ENCODE peak calls at places on chromosomes 2 and 18, in eight cellular contexts. Y is heart right ventricle, P is PC-3, N is A673, A is GM23248, U is IMR-90, C is esophagus muscularis mucosa, X is left lung. Z is an unnamed sample.

GRCh38 chr2:219041252-219041651 is at the start of gene CFAP65:
- DNase-seq in N (peak), C (no peak), Y (no peak), A (peak), X (no peak), U (peak), P (peak), Z (no peak)

GRCh38 chr18:74905245-74905644 is 303.7 kb downstream of the PTGR3 start:
- DNase-seq in U (no peak), P (no peak), Y (no peak), N (no peak), A (no peak), X (peak), C (no peak), Z (no peak)

GRCh38 chr2:130185436-130185835 is 3.4 kb downstream of the MZT2B start:
- DNase-seq in Y (no peak), U (no peak), N (no peak), X (no peak), P (no peak), A (no peak), C (no peak), Z (no peak)

GRCh38 chr2:160109939-160110673 is 47.7 kb upstream of the PLA2R1 start:
- DNase-seq in U (peak), X (peak), C (no peak), N (peak), P (peak), A (peak), Y (peak), Z (no peak)

GRCh38 chr18:60684843-60685513 is 312.4 kb upstream of the MC4R start:
- DNase-seq in Y (no peak), P (peak), U (peak), N (peak), C (no peak), X (no peak), A (peak), Z (no peak)

GRCh38 chr18:76395609-76396008 is 99.4 kb downstream of the ZNF516 start:
- DNase-seq in C (no peak), P (no peak), A (no peak), N (no peak), U (no peak), X (peak), Y (no peak), Z (no peak)

GRCh38 chr2:12457831-12458230 is 258.9 kb upstream of the TRIB2 start:
- DNase-seq in P (no peak), U (peak), C (no peak), X (no peak), Y (no peak), A (peak), N (no peak), Z (no peak)

GRCh38 chr2:202064206-202064880 is 8.7 kb upstream of the KIAA2012 start:
- DNase-seq in U (peak), Y (peak), A (peak), C (no peak), X (no peak), N (peak), P (peak), Z (no peak)

GRCh38 chr2:111108745-111109271 is 11.9 kb upstream of the BCL2L11 start:
- DNase-seq in P (peak), N (no peak), C (no peak), Y (no peak), U (no peak), A (no peak), X (no peak), Z (no peak)

GRCh38 chr2:172405673-172406072 is 21.7 kb upstream of the ITGA6 start:
- DNase-seq in U (no peak), P (no peak), X (no peak), C (no peak), A (no peak), N (no peak), Y (no peak), Z (no peak)

GRCh38 chr2:25448808-25449207 is 107.1 kb upstream of the DNMT3A start:
- DNase-seq in X (no peak), Y (no peak), P (no peak), N (no peak), A (no peak), U (no peak), C (no peak), Z (no peak)

DNA sequence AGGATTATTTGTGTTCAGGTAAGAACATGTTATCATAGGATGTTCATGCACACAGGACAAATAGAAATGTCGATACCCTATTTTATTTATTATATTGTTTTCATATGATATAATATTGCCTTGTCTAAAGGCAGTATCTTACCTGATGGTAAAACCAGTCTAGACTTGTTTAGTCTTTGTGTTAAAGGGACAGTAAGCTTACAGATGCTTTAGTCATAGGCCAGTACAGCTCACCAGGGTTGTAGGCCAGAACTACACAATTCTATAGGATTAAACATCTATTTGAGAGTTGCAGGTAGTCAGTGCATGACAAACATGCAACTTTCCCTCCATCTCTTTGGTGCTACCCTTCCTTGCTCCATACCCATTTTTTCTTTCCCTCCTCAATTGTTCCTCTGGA is 158.5 kb downstream of the GALNT3 start:
- DNase-seq in Y (no peak), U (no peak), C (no peak), N (no peak), X (no peak), P (no peak), A (no peak), Z (no peak)
- H3K4me3 ChIP-seq in Y (no peak), U (no peak), C (no peak), N (no peak), X (no peak), P (no peak), A (no peak), Z (no peak)

GRCh38 chr2:100831158-100831715 is 11.3 kb downstream of the NPAS2 start:
- DNase-seq in P (no peak), Y (no peak), X (no peak), N (no peak), C (no peak), A (peak), U (peak), Z (no peak)
- H3K4me3 ChIP-seq in P (no peak), Y (no peak), X (no peak), N (no peak), C (no peak), A (no peak), U (no peak), Z (no peak)

DNA sequence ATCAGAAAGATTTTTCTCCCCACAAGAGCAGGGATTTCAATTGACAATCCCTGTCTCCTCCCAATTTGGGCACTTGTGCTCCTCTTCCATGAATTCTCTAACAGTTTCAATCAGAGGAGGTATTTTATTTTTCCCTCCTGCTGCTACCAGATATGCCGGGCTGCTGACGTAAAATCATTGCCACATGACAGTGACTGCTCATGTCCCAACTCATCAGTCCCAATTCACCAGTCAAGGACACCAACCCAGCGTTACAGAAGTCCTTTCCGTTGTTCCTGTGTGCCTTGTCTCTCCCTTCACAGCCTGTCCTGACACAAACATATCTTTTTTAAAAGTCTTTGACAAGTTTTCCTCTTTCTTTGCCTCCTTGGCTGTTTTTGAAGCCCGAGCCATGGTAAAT is 540.2 kb downstream of the LRP1B start:
- DNase-seq in Y (no peak), N (no peak), X (no peak), P (no peak), U (no peak), C (no peak), A (no peak), Z (no peak)
- H3K4me3 ChIP-seq in Y (no peak), N (no peak), X (no peak), P (no peak), U (no peak), C (no peak), A (no peak), Z (no peak)

DNA sequence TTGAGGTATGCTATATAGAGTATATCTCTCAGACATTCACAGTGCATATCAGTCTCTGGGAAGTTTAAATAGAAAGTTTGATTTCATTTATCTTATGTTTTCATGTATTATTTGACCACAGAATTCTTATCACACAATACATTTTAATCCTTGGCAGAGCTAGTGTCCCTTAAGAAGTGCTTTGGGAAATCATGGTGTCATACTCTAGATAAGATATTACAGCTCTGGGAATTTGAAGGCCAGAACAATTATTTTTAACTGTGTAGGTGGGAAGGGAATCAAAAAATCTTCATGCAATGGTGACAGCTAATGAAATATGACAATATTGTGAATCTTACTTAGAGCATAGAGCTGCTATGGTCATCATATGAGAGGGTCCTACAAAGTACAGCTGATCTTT is 451.3 kb upstream of the FAM98A start:
- DNase-seq in N (no peak), A (no peak), Y (no peak), X (no peak), U (no peak), C (no peak), P (no peak), Z (no peak)
- H3K4me3 ChIP-seq in N (no peak), A (no peak), Y (no peak), X (no peak), U (no peak), C (no peak), P (no peak), Z (no peak)

DNA sequence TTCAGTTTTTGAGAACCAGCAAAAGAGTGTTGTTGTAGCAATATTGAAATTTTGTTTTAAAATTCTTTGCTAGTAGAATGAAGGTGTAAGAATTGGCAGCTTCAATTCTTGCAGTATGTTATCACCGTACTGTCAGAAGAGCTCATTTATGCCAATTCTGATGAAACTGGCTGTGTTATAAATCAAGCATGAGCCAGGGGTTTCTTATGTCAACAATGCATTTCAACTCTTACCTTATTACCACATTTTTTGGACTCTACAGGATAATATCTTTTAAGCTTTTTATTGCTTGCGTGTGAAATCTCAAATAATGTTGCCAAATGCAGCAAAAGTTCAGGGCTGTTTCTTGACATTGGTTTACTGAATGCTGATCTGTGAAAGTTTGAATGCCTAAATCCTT is 1389.3 kb upstream of the ZEB2 start:
- DNase-seq in A (no peak), N (no peak), Y (no peak), U (no peak), C (no peak), P (peak), X (no peak), Z (no peak)
- H3K4me3 ChIP-seq in A (no peak), N (no peak), Y (no peak), U (no peak), C (no peak), P (peak), X (no peak), Z (no peak)

DNA sequence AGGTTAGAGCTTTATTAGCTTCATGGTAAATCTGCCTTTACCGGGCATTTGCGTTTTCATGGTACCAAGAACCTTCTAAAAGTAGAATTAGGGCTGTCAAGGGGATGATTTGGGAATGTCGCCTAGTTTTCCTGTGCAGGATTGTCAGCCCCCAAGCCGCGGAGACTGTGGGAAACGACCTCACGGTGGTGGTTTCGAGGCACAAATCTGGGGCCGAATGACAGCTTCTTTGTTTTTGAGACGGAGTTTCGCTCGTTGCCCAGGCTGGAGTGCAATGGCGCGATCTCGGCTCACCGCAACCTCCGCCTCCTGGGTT is 615 bp upstream of the USP39 start:
- DNase-seq in N (no peak), P (no peak), X (no peak), U (no peak), Y (no peak), A (no peak), C (no peak), Z (no peak)
- H3K4me3 ChIP-seq in N (no peak), P (no peak), X (peak), U (no peak), Y (no peak), A (peak), C (peak), Z (peak)

GRCh38 chr2:27420996-27421395 is 7.4 kb upstream of the NRBP1 start:
- DNase-seq in C (no peak), P (no peak), X (no peak), A (no peak), Y (no peak), N (no peak), U (no peak), Z (no peak)

GRCh38 chr2:27422958-27423357 is 5.5 kb upstream of the NRBP1 start:
- DNase-seq in A (no peak), Y (no peak), P (no peak), N (no peak), X (no peak), U (no peak), C (no peak), Z (no peak)

DNA sequence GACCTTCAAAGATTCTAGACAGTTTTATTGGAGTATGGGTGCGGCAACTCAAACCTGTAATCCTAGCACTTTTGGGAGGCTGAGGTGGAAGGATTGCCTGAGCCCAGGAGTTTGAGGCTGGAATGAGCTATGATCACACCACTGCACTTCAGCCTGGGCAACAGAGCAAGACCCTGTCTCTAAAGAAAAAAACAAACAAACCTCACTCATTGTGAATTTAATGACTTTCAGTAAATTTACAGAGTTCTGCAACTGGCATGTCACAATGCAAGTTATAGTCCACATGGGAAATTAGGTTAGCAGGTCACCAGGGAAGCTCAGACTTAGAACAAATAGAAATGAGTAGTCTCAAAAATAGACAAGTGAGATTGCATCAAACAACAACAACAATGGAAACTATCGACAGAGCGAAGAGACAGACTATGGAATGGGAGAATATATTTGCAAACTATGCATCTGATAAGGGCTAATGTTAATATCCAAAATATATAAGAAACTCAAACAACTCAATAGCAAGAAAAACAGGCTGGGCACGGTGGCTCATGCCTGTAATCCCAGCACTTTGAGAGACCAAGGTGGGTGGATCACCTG is 6.7 kb upstream of the NRBP1 start:
- DNase-seq in Y (no peak), N (no peak), P (no peak), U (no peak), X (no peak), A (no peak), C (no peak), Z (no peak)
- H3K4me3 ChIP-seq in Y (no peak), N (no peak), P (no peak), U (no peak), X (no peak), A (no peak), C (no peak), Z (no peak)

DNA sequence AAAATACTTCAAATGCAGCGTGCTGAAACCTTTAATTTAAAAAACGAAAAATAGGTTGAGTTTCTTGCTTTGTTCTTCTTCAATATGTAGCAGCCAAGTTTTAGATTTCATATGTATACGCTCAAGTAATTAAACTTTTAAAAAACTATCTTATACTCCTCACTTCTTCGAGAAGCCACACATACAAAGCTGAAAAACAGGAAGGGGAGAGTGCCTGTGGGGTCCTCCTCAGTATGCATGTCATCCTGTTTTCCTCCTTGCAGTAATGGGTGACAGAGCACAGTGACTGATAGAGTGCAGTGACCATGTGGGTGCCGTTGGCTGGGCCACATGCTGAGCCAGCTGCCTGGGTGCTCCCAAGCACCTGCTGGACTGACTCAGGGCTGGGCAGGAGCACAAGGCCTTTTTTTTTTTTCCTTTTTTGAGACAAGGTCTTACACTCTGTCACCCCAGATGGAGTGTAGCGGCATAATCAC is 33.3 kb downstream of the UXS1 start:
- DNase-seq in Y (no peak), N (no peak), X (no peak), C (no peak), U (no peak), P (no peak), A (no peak), Z (no peak)
- H3K4me3 ChIP-seq in Y (no peak), N (no peak), X (no peak), C (no peak), U (no peak), P (no peak), A (no peak), Z (no peak)

GRCh38 chr2:79977782-79978181 is 326.8 kb downstream of the LRRTM1 start:
- DNase-seq in N (no peak), P (no peak), A (peak), X (no peak), Y (no peak), C (no peak), U (peak), Z (no peak)
- H3K4me3 ChIP-seq in N (no peak), P (no peak), A (no peak), X (no peak), Y (no peak), C (no peak), U (no peak), Z (no peak)

GRCh38 chr2:211744379-211744778 is 794.2 kb downstream of the ERBB4 start:
- DNase-seq in U (no peak), Y (no peak), X (no peak), A (no peak), C (no peak), N (no peak), P (no peak), Z (no peak)
- H3K4me3 ChIP-seq in U (no peak), Y (no peak), X (no peak), A (no peak), C (no peak), N (no peak), P (no peak), Z (no peak)